ENCODE peak calls at places on chromosomes 11 and 22, in four cellular contexts. M, A, E and H are unnamed samples.

GRCh38 chr11:73330569-73331093 is 22.6 kb downstream of the ARHGEF17 start:
- DNase-seq in E (no peak), M (no peak), A (no peak), H (no peak)

GRCh38 chr11:20443596-20443995 is 56.1 kb downstream of the PRMT3 start:
- DNase-seq in A (peak), E (no peak), M (no peak), H (no peak)

GRCh38 chr22:39292561-39293074 is 26.8 kb downstream of the RPL3 start:
- DNase-seq in A (peak), M (peak), E (peak), H (no peak)

GRCh38 chr11:128643661-128644060 is 50.2 kb upstream of the FLI1 start:
- DNase-seq in M (no peak), A (no peak), E (no peak), H (no peak)

GRCh38 chr11:74682731-74683278 is 48.4 kb downstream of the CHRDL2 start:
- DNase-seq in A (no peak), E (no peak), M (peak), H (no peak)

GRCh38 chr11:76119779-76120178 is 86.5 kb downstream of the WNT11 start:
- DNase-seq in M (no peak), E (no peak), A (no peak), H (no peak)

GRCh38 chr11:412641-413119 is 2.1 kb downstream of the SIGIRR start:
- DNase-seq in E (no peak), M (peak), A (no peak), H (no peak)

GRCh38 chr22:38163844-38164577 is 17.6 kb downstream of the PLA2G6 start:
- DNase-seq in E (no peak), A (no peak), M (no peak), H (no peak)

GRCh38 chr22:48855593-48856307 is 971.9 kb downstream of the BRD1 start:
- DNase-seq in E (no peak), M (peak), A (no peak), H (no peak)
- TF ChIP-seq POLR2AphosphoS5 in E (no peak), M (no peak), A (no peak), H (no peak)

DNA sequence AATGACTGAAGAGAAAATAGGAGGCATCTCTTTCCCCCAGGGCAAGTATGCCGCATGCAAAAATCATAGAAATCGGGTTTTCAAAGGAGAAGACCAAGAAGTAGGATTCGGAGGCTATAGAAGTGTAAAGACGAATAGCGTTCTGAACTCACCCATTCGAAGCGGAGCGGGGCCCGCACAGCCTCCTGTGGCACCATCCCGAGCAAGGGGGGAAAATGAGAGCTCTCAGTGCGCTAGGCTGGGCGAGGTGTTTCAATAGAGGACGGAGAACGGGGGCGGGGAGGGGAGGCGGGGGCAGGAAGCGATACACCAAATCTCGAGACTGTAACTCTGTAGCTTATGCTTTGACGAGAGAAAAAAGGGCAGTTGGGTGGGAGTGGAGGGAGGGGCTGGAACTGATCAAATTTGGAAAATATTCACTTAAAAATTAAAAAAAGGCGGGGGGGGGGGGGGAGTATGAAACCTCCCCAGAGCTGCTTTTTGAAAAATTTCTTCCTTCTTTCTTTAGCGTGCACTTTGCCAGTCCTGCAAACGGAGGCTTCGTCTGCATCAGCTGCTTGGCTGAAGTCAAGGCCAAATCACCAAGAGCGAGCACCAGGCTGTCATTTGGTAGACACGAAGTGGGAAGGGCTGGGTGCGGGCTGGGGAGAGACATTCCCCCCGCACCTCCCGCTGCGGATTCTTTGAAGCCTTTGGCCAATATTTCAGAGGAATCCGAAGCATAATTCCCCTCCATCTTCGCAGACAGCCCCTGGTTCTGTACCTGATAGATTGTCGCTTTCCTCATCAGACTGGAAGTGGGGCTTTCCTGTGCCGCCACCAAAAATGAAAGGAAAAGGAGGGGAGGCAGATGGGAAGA is 15.6 kb downstream of the BLID start:
- DNase-seq in E (no peak), M (no peak), A (no peak), H (no peak)
- TF ChIP-seq POLR2A in E (no peak), M (no peak), A (no peak), H (no peak)

GRCh38 chr11:123056835-123057491 is 5.0 kb downstream of the HSPA8 start:
- DNase-seq in A (no peak), E (no peak), M (no peak), H (no peak)
- TF ChIP-seq POLR2AphosphoS5 in A (peak), E (no peak), M (no peak), H (no peak)

GRCh38 chr22:41191467-41191866 is 13.6 kb upstream of the L3MBTL2 start:
- DNase-seq in E (no peak), M (no peak), A (no peak), H (no peak)

GRCh38 chr22:41197808-41198585 is 7.1 kb upstream of the L3MBTL2 start:
- DNase-seq in M (no peak), E (peak), A (no peak), H (no peak)

GRCh38 chr22:41201146-41201545 is 4.0 kb upstream of the L3MBTL2 start:
- DNase-seq in E (no peak), A (no peak), M (no peak), H (no peak)

GRCh38 chr22:41193829-41194228 is 11.3 kb upstream of the L3MBTL2 start:
- DNase-seq in A (no peak), E (no peak), M (no peak), H (no peak)

DNA sequence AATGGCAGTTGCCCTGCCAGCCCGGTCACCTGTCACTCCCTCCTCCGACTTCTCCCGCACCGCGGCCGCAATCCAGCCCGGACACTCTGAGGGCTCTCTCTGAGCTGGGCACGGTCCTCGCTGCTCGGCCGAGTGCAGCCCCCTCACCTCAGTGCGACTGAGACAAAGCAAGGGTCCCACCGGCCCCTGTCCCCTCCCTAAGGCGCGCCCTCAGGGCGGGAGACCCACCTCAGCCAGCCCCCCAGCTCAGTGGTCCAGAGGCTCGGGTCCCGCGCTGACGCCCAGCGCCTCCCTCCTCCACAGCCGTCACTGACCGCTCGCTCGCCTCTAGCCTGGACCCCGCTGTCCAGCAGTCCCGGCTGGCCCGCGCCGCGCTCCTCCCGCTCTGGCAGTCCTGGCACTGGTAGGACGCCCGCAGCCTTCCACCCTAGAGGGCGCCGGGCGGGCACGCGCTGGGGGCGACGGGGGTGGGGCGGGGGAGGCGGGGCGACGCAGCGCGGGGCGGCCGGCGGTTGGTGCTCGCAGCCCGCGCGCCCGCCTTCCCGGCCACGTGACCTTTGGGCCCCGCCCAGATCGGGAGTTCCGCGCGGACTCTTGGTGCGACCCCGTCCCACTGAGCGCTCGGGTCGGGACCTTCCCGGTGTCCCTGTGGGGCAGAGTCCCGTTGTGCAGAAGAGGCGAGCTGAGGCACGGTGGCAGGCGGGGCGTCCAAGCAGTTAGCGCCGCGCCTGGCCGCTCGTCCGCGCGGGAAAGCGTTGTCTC is 7.9 kb upstream of the L3MBTL2 start:
- DNase-seq in E (peak), A (no peak), M (peak), H (peak)
- TF ChIP-seq POLR2A in E (no peak), A (no peak), M (no peak), H (no peak)